ENCODE peak calls at places on chromosomes 1 and 21, in seven cellular contexts. U, C, E, M, R, P and G are unnamed samples.

GRCh38 chr21:27314096-27314495 is 347.2 kb upstream of the ADAMTS5 start:
- DNase-seq in U (no peak), C (no peak), E (no peak), M (no peak), R (no peak), P (no peak), G (no peak)

GRCh38 chr1:40532062-40532389 is 589 bp downstream of the ZNF684 start:
- DNase-seq in U (no peak), C (no peak), E (no peak), M (no peak), R (no peak), P (no peak), G (no peak)

GRCh38 chr1:15952317-15953258 is 23.3 kb downstream of the ZBTB17 start:
- DNase-seq in U (no peak), C (no peak), E (no peak), M (no peak), R (peak; percentile 26), P (no peak), G (no peak)

GRCh38 chr1:22131875-22132486 is 10.9 kb downstream of the WNT4 start:
- DNase-seq in U (peak; percentile 57), C (peak; percentile 42), E (peak; percentile 77), M (peak; percentile 15), R (peak; percentile 23), P (no peak), G (peak; percentile 44)

GRCh38 chr1:115426271-115426771 is 88.3 kb upstream of the NGF start:
- DNase-seq in U (no peak), C (no peak), E (no peak), M (no peak), R (no peak), P (no peak), G (no peak)

GRCh38 chr1:8194481-8195227 is 123.3 kb upstream of the SLC45A1 start:
- DNase-seq in U (no peak), C (no peak), E (no peak), M (no peak), R (no peak), P (no peak), G (no peak)

GRCh38 chr1:186286615-186287317 is 88.3 kb downstream of the TPR start:
- DNase-seq in U (no peak), C (no peak), E (no peak), M (no peak), R (no peak), P (no peak), G (no peak)

GRCh38 chr1:205907794-205908193 is 35.5 kb downstream of the SLC26A9 start:
- DNase-seq in U (no peak), C (no peak), E (no peak), M (no peak), R (no peak), P (no peak), G (no peak)

GRCh38 chr1:6734579-6735397 is 33.2 kb upstream of the DNAJC11 start:
- DNase-seq in U (no peak), C (no peak), E (no peak), M (no peak), R (no peak), P (no peak), G (no peak)

GRCh38 chr21:42737969-42738590 is 84.7 kb downstream of the PDE9A start:
- DNase-seq in U (no peak), C (no peak), E (no peak), M (no peak), R (peak; percentile 8), P (no peak), G (no peak)